ENCODE peak calls at places on chromosomes 4 and X, in six cellular contexts. W is H9, S is heart left ventricle, K is fibroblast of the aortic adventitia, L is right lobe of liver, I is Caco-2. J is an unnamed sample.
A peak's percentile ranks its signal among the peaks of the same experiment; 100 is the strongest.

GRCh38 chr4:181548873-181549541 is 694.2 kb upstream of the TENM3 start:
- DNase-seq in W (peak; percentile 34), S (no peak), K (peak; percentile 87), L (no peak), I (no peak), J (no peak)

GRCh38 chrX:155880586-155881157 is 473 bp upstream of the VAMP7 start:
- DNase-seq in W (no peak), S (no peak), K (peak; percentile 12), L (no peak), I (no peak), J (no peak)

GRCh38 chrX:48465336-48465933 is 4.6 kb downstream of the SLC38A5 start:
- DNase-seq in W (no peak), S (no peak), K (peak; percentile 87), L (peak; percentile 11), I (no peak), J (no peak)

GRCh38 chr4:114926508-114926907 is 186.9 kb downstream of the NDST4 start:
- DNase-seq in W (no peak), S (no peak), K (no peak), L (no peak), I (no peak), J (no peak)

GRCh38 chr4:108165601-108166000 is 3.1 kb downstream of the LEF1 start:
- DNase-seq in W (no peak), S (no peak), K (no peak), L (no peak), I (no peak), J (no peak)

GRCh38 chrX:74179071-74179470 is 124.9 kb upstream of the ZCCHC13 start:
- DNase-seq in W (no peak), S (no peak), K (peak; percentile 59), L (no peak), I (peak; percentile 14), J (no peak)

GRCh38 chrX:22629105-22629725 is 356.5 kb downstream of the CBLL2 start:
- DNase-seq in W (no peak), S (no peak), K (peak; percentile 67), L (no peak), I (no peak), J (no peak)

GRCh38 chr4:36351082-36351666 is 69.8 kb downstream of the DTHD1 start:
- DNase-seq in W (peak; percentile 59), S (peak; percentile 72), K (peak; percentile 14), L (peak; percentile 59), I (peak; percentile 56), J (peak; percentile 33)

GRCh38 chrX:19349263-19349662 is 5.5 kb downstream of the PDHA1 start:
- DNase-seq in W (no peak), S (no peak), K (no peak), L (no peak), I (no peak), J (no peak)

GRCh38 chrX:153968754-153969124 is 2.9 kb downstream of the HCFC1 start:
- DNase-seq in W (no peak), S (no peak), K (no peak), L (peak; percentile 42), I (no peak), J (no peak)

GRCh38 chr4:119138046-119138445 is 2.4 kb downstream of the MYOZ2 start:
- DNase-seq in W (no peak), S (no peak), K (peak; percentile 78), L (no peak), I (peak; percentile 33), J (no peak)

GRCh38 chrX:54715621-54716020 is 82.4 kb downstream of the ITIH6 start:
- DNase-seq in W (no peak), S (no peak), K (no peak), L (no peak), I (peak; percentile 11), J (no peak)

GRCh38 chr4:109559625-109559982 is 442 bp upstream of the MCUB start:
- DNase-seq in W (peak; percentile 60), S (no peak), K (no peak), L (no peak), I (peak; percentile 16), J (peak; percentile 27)

GRCh38 chr4:26197018-26197779 is 123.6 kb upstream of the RBPJ start:
- DNase-seq in W (no peak), S (no peak), K (peak; percentile 97), L (no peak), I (no peak), J (no peak)

GRCh38 chr4:122517345-122517744 is 60.8 kb upstream of the IL2 start:
- DNase-seq in W (no peak), S (no peak), K (no peak), L (no peak), I (no peak), J (no peak)

GRCh38 chrX:49019050-49019449 is 17.0 kb upstream of the GRIPAP1 start:
- DNase-seq in W (no peak), S (no peak), K (no peak), L (no peak), I (no peak), J (no peak)

GRCh38 chr4:176845636-176846035 is 52.9 kb upstream of the VEGFC start:
- DNase-seq in W (no peak), S (no peak), K (no peak), L (no peak), I (no peak), J (no peak)

GRCh38 chrX:134287356-134287755 is 50.4 kb downstream of the CCDC160 start:
- DNase-seq in W (no peak), S (no peak), K (no peak), L (no peak), I (no peak), J (no peak)